ENCODE peak calls at places on chromosomes 7 and 10, in five cellular contexts. M is NCI-H748 treated with DMSO at 0.1 percent for 48 hours, H is islet precursor cell, S is LoVo, E is D341Med. C is an unnamed sample.

GRCh38 chr10:78451592-78451991 is 417.9 kb downstream of the RPS24 start:
- DNase-seq in E (peak), M (no peak), S (no peak), H (no peak), C (no peak)

GRCh38 chr10:124732931-124733536 is 11.1 kb downstream of the FAM53B start:
- DNase-seq in H (peak), E (no peak), S (no peak), M (no peak), C (no peak)

GRCh38 chr10:17229016-17229716 is 1.1 kb downstream of the VIM start:
- DNase-seq in E (peak), H (peak), S (peak), M (no peak), C (peak)

GRCh38 chr7:138756591-138757222 is 41.1 kb upstream of the TMEM213 start:
- DNase-seq in E (no peak), H (no peak), M (no peak), S (no peak), C (no peak)

GRCh38 chr7:3787717-3788311 is 486.8 kb downstream of the SDK1 start:
- DNase-seq in E (no peak), S (no peak), M (no peak), H (no peak), C (no peak)

GRCh38 chr10:49174926-49175500 is 13.2 kb downstream of the TMEM273 start:
- DNase-seq in H (no peak), S (no peak), E (no peak), M (no peak), C (no peak)

GRCh38 chr7:95772771-95773581 is 622 bp downstream of the DYNC1I1 start:
- DNase-seq in E (no peak), M (peak), S (no peak), H (no peak), C (no peak)

GRCh38 chr7:43764039-43764789 is 5.7 kb downstream of the BLVRA start:
- DNase-seq in S (no peak), E (no peak), M (no peak), H (no peak), C (no peak)

GRCh38 chr7:143499246-143499645 is 21.6 kb downstream of the TAS2R41 start:
- DNase-seq in H (no peak), E (no peak), S (no peak), M (no peak), C (no peak)

GRCh38 chr10:4934391-4934987 is 28.7 kb upstream of the AKR1C1 start:
- DNase-seq in E (no peak), M (no peak), S (no peak), H (no peak), C (no peak)

GRCh38 chr7:65265959-65266519 is 107.6 kb upstream of the ZNF92 start:
- DNase-seq in S (no peak), E (no peak), M (no peak), H (no peak), C (no peak)

GRCh38 chr7:25216837-25217236 is 11.4 kb downstream of the NPVF start:
- DNase-seq in H (no peak), S (peak), M (peak), E (no peak), C (no peak)

GRCh38 chr10:98675902-98676301 is 229.2 kb upstream of the HPS1 start:
- DNase-seq in M (no peak), S (no peak), E (no peak), H (no peak), C (no peak)

GRCh38 chr10:17206210-17206709 is 4.8 kb upstream of the TRDMT1 start:
- DNase-seq in H (no peak), S (no peak), M (no peak), E (no peak), C (no peak)

GRCh38 chr10:126663328-126663727 is 7.2 kb downstream of the C10orf90 start:
- DNase-seq in S (no peak), E (no peak), H (no peak), M (no peak), C (no peak)

GRCh38 chr7:123747620-123748141 is 1.1 kb downstream of the WASL start:
- DNase-seq in S (peak), M (peak), H (peak), E (peak), C (no peak)

GRCh38 chr7:111006691-111007090 is 84.2 kb upstream of the LRRN3 start:
- DNase-seq in M (no peak), S (no peak), H (no peak), E (no peak), C (no peak)

GRCh38 chr7:7686806-7687205 is 31.6 kb downstream of the RPA3 start:
- DNase-seq in E (no peak), S (no peak), M (no peak), H (no peak), C (no peak)

GRCh38 chr10:122089343-122090015 is 100.5 kb downstream of the TACC2 start:
- DNase-seq in M (no peak), S (no peak), H (no peak), E (no peak), C (no peak)

GRCh38 chr10:90222939-90223338 is 521.5 kb downstream of the KIF20B start:
- DNase-seq in H (peak), E (no peak), S (no peak), M (no peak), C (no peak)

GRCh38 chr7:55132890-55133551 is 114.2 kb downstream of the EGFR start:
- DNase-seq in H (peak), M (no peak), S (peak), E (no peak), C (no peak)

GRCh38 chr10:21978191-21978862 is 25.2 kb downstream of the DNAJC1 start:
- DNase-seq in S (no peak), H (no peak), M (no peak), E (no peak), C (no peak)

GRCh38 chr7:51867117-51867516 is 550.5 kb upstream of the COBL start:
- DNase-seq in S (no peak), M (no peak), H (no peak), E (no peak), C (no peak)